ENCODE peak calls at places on chromosomes 6 and 20, in ten cellular contexts. One of them, this sample, is unnamed. For H3K4me1, the result is how much of the 10 kb centered on the place peaks cover.

GRCh38 chr6:130503146-130503545 is 137.3 kb downstream of the TMEM200A start:
- DNase-seq in heart right ventricle: no peak
- DNase-seq in HepG2: no peak
- DNase-seq in lower lobe of right lung: no peak
- DNase-seq in stomach: no peak
- DNase-seq in IMR-90: peak
- DNase-seq in MM.1S: no peak
- DNase-seq in tibial nerve: no peak
- DNase-seq in transverse colon: no peak
- DNase-seq in tibial artery: no peak
- DNase-seq in this sample: no peak

GRCh38 chr20:46084805-46085792 is 4.7 kb downstream of the NCOA5 start:
- DNase-seq in heart right ventricle: no peak
- DNase-seq in HepG2: peak
- DNase-seq in lower lobe of right lung: no peak
- DNase-seq in stomach: peak
- DNase-seq in IMR-90: peak
- DNase-seq in MM.1S: no peak
- DNase-seq in tibial nerve: no peak
- DNase-seq in transverse colon: peak
- DNase-seq in tibial artery: no peak
- DNase-seq in this sample: no peak

GRCh38 chr6:113825776-113826175 is 31.4 kb upstream of the MARCKS start:
- DNase-seq in heart right ventricle: peak
- DNase-seq in HepG2: no peak
- DNase-seq in lower lobe of right lung: peak
- DNase-seq in stomach: peak
- DNase-seq in IMR-90: peak
- DNase-seq in MM.1S: no peak
- DNase-seq in tibial nerve: peak
- DNase-seq in transverse colon: peak
- DNase-seq in tibial artery: peak
- DNase-seq in this sample: peak

GRCh38 chr20:39333211-39333610 is 371.1 kb downstream of the DHX35 start:
- DNase-seq in heart right ventricle: no peak
- DNase-seq in HepG2: no peak
- DNase-seq in lower lobe of right lung: no peak
- DNase-seq in stomach: no peak
- DNase-seq in IMR-90: no peak
- DNase-seq in MM.1S: no peak
- DNase-seq in tibial nerve: no peak
- DNase-seq in transverse colon: no peak
- DNase-seq in tibial artery: no peak
- DNase-seq in this sample: no peak

GRCh38 chr6:15800821-15801617 is 138.2 kb upstream of the DTNBP1 start:
- DNase-seq in heart right ventricle: no peak
- DNase-seq in HepG2: no peak
- DNase-seq in lower lobe of right lung: no peak
- DNase-seq in stomach: no peak
- DNase-seq in IMR-90: no peak
- DNase-seq in MM.1S: no peak
- DNase-seq in tibial nerve: no peak
- DNase-seq in transverse colon: no peak
- DNase-seq in tibial artery: no peak
- DNase-seq in this sample: no peak

GRCh38 chr6:26520840-26521484 is 17.2 kb upstream of the HMGN4 start:
- DNase-seq in heart right ventricle: peak
- DNase-seq in HepG2: peak
- DNase-seq in lower lobe of right lung: peak
- DNase-seq in stomach: peak
- DNase-seq in IMR-90: peak
- DNase-seq in MM.1S: peak
- DNase-seq in tibial nerve: peak
- DNase-seq in transverse colon: peak
- DNase-seq in tibial artery: peak
- DNase-seq in this sample: peak

GRCh38 chr20:46401478-46401860 is 4.9 kb downstream of the ELMO2 start:
- DNase-seq in heart right ventricle: no peak
- DNase-seq in HepG2: no peak
- DNase-seq in lower lobe of right lung: no peak
- DNase-seq in stomach: no peak
- DNase-seq in IMR-90: no peak
- DNase-seq in MM.1S: peak
- DNase-seq in tibial nerve: no peak
- DNase-seq in transverse colon: no peak
- DNase-seq in tibial artery: no peak
- DNase-seq in this sample: no peak

GRCh38 chr6:103783344-103783743 is 1076.4 kb downstream of the HACE1 start:
- DNase-seq in heart right ventricle: no peak
- DNase-seq in HepG2: no peak
- DNase-seq in lower lobe of right lung: no peak
- DNase-seq in stomach: peak
- DNase-seq in IMR-90: no peak
- DNase-seq in MM.1S: peak
- DNase-seq in tibial nerve: no peak
- DNase-seq in transverse colon: no peak
- DNase-seq in tibial artery: no peak
- DNase-seq in this sample: no peak

GRCh38 chr20:37692447-37693166 is 1.2 kb upstream of the CTNNBL1 start:
- DNase-seq in heart right ventricle: no peak
- DNase-seq in HepG2: no peak
- DNase-seq in lower lobe of right lung: no peak
- DNase-seq in stomach: no peak
- DNase-seq in IMR-90: no peak
- DNase-seq in MM.1S: no peak
- DNase-seq in tibial nerve: no peak
- DNase-seq in transverse colon: no peak
- DNase-seq in tibial artery: no peak
- DNase-seq in this sample: no peak

GRCh38 chr20:37690626-37691369 is 3.0 kb upstream of the CTNNBL1 start:
- DNase-seq in heart right ventricle: no peak
- DNase-seq in HepG2: no peak
- DNase-seq in lower lobe of right lung: no peak
- DNase-seq in stomach: no peak
- DNase-seq in IMR-90: no peak
- DNase-seq in MM.1S: no peak
- DNase-seq in tibial nerve: no peak
- DNase-seq in transverse colon: no peak
- DNase-seq in tibial artery: no peak
- DNase-seq in this sample: no peak

GRCh38 chr20:37695684-37696342 is 2.0 kb downstream of the CTNNBL1 start:
- DNase-seq in heart right ventricle: no peak
- DNase-seq in HepG2: no peak
- DNase-seq in lower lobe of right lung: no peak
- DNase-seq in stomach: no peak
- DNase-seq in IMR-90: no peak
- DNase-seq in MM.1S: no peak
- DNase-seq in tibial nerve: no peak
- DNase-seq in transverse colon: no peak
- DNase-seq in tibial artery: no peak
- DNase-seq in this sample: no peak

GRCh38 chr20:37693203-37693602 is 627 bp upstream of the CTNNBL1 start:
- DNase-seq in heart right ventricle: no peak
- DNase-seq in HepG2: no peak
- DNase-seq in lower lobe of right lung: no peak
- DNase-seq in stomach: no peak
- DNase-seq in IMR-90: no peak
- DNase-seq in MM.1S: no peak
- DNase-seq in tibial nerve: no peak
- DNase-seq in transverse colon: no peak
- DNase-seq in tibial artery: no peak
- DNase-seq in this sample: no peak

DNA sequence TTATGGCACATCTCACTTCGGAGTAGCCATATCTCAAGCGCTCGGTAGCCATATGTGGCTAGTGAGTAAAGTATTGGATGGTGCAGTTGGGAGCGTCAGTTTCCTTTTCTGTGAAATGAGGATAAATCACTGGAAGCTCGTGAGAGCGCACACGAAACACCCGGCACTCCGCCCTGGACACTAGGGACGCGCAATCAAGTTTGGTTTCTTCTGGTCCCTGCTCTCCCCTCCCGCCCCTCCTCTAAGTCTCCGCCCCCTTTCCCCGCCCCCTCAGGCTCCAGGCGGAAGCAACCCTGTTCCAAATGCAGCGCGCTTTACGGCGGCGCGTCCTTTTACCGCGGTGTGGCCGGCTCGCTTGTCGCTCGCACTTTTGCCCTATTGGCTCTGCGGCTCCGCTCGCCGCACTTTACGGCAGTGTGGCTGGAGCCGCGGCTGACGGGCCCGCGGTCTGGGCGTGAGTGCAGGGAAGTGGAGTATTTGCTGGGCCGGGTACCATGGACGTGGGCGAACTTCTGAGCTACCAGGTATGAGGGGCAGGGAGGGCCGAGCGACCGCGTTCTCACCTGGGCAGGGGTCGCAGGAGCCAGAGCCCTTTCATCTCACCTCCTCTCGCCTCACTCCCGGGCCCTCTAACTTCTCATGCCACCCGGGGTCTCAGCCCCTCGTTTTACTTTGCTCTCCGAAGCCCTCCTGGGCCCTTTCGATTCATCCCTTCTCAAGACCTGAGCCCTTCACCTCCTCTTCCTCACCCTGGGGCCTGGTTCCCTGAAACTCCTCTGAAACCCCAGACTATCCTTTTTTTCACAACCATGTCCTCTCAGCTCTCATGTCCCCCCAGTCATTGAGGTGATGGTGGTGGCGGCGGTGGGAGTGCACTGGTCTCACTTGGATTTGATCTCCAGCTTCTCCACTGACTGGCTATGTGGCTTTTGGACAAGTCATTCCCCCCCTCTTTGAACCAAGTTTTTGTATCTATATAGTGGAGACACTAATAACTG is at the start of gene CTNNBL1:
- DNase-seq in heart right ventricle: peak
- DNase-seq in HepG2: peak
- DNase-seq in lower lobe of right lung: peak
- DNase-seq in stomach: peak
- DNase-seq in IMR-90: peak
- DNase-seq in MM.1S: peak
- DNase-seq in tibial nerve: peak
- DNase-seq in transverse colon: peak
- DNase-seq in tibial artery: peak
- DNase-seq in this sample: peak
- H3K27ac ChIP-seq in heart right ventricle: peak
- H3K27ac ChIP-seq in HepG2: peak
- H3K27ac ChIP-seq in lower lobe of right lung: peak
- H3K27ac ChIP-seq in stomach: peak
- H3K27ac ChIP-seq in IMR-90: peak
- H3K27ac ChIP-seq in MM.1S: no peak
- H3K27ac ChIP-seq in tibial nerve: no peak
- H3K27ac ChIP-seq in transverse colon: peak
- H3K27ac ChIP-seq in tibial artery: peak
- H3K27ac ChIP-seq in this sample: peak

GRCh38 chr20:23097636-23098580 is 11.8 kb upstream of the CD93 start:
- DNase-seq in heart right ventricle: no peak
- DNase-seq in HepG2: no peak
- DNase-seq in lower lobe of right lung: no peak
- DNase-seq in stomach: no peak
- DNase-seq in IMR-90: no peak
- DNase-seq in MM.1S: no peak
- DNase-seq in tibial nerve: no peak
- DNase-seq in transverse colon: no peak
- DNase-seq in tibial artery: no peak
- DNase-seq in this sample: no peak

GRCh38 chr20:23101696-23102095 is 15.6 kb upstream of the CD93 start:
- DNase-seq in heart right ventricle: no peak
- DNase-seq in HepG2: no peak
- DNase-seq in lower lobe of right lung: no peak
- DNase-seq in stomach: no peak
- DNase-seq in IMR-90: no peak
- DNase-seq in MM.1S: no peak
- DNase-seq in tibial nerve: no peak
- DNase-seq in transverse colon: no peak
- DNase-seq in tibial artery: no peak
- DNase-seq in this sample: no peak

GRCh38 chr20:23100754-23101107 is 14.6 kb upstream of the CD93 start:
- DNase-seq in heart right ventricle: no peak
- DNase-seq in HepG2: no peak
- DNase-seq in lower lobe of right lung: no peak
- DNase-seq in stomach: no peak
- DNase-seq in IMR-90: no peak
- DNase-seq in MM.1S: no peak
- DNase-seq in tibial nerve: no peak
- DNase-seq in transverse colon: no peak
- DNase-seq in tibial artery: no peak
- DNase-seq in this sample: no peak

GRCh38 chr20:23096986-23097520 is 10.9 kb upstream of the CD93 start:
- DNase-seq in heart right ventricle: no peak
- DNase-seq in HepG2: no peak
- DNase-seq in lower lobe of right lung: no peak
- DNase-seq in stomach: no peak
- DNase-seq in IMR-90: no peak
- DNase-seq in MM.1S: no peak
- DNase-seq in tibial nerve: no peak
- DNase-seq in transverse colon: no peak
- DNase-seq in tibial artery: no peak
- DNase-seq in this sample: no peak

GRCh38 chr20:23100021-23100753 is 14.1 kb upstream of the CD93 start:
- DNase-seq in heart right ventricle: no peak
- DNase-seq in HepG2: no peak
- DNase-seq in lower lobe of right lung: no peak
- DNase-seq in stomach: no peak
- DNase-seq in IMR-90: no peak
- DNase-seq in MM.1S: no peak
- DNase-seq in tibial nerve: no peak
- DNase-seq in transverse colon: no peak
- DNase-seq in tibial artery: no peak
- DNase-seq in this sample: no peak
- H3K4me1 ChIP-seq in heart right ventricle: under half
- H3K4me1 ChIP-seq in HepG2: under half
- H3K4me1 ChIP-seq in lower lobe of right lung: under half
- H3K4me1 ChIP-seq in stomach: under half
- H3K4me1 ChIP-seq in IMR-90: under half
- H3K4me1 ChIP-seq in MM.1S: under half
- H3K4me1 ChIP-seq in tibial nerve: under half
- H3K4me1 ChIP-seq in transverse colon: under half
- H3K4me1 ChIP-seq in tibial artery: under half
- H3K4me1 ChIP-seq in this sample: under half

DNA sequence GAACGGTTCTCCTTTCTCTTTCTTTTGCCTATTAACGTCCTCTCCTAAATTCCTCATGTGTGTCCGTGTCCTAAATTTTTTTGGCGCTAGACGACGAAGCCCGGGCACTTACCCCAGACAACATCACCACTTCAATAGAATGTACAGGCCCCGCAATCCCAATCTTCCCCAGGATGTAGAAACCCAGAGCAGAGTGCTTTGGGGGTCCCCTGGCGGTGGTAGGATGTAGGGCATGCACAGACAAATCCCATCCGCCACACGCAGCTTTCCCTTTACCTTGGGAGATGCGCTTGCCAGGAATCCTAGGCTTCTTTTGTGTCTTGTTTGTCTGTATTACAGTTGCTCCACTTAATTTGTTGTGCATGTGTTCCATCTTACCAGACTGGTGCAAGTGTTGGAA is 417.3 kb upstream of the ARID1B start:
- DNase-seq in heart right ventricle: no peak
- DNase-seq in HepG2: peak
- DNase-seq in lower lobe of right lung: no peak
- DNase-seq in stomach: no peak
- DNase-seq in IMR-90: no peak
- DNase-seq in MM.1S: no peak
- DNase-seq in tibial nerve: no peak
- DNase-seq in transverse colon: no peak
- DNase-seq in tibial artery: no peak
- DNase-seq in this sample: no peak
- TF ChIP-seq CTCF in heart right ventricle: no peak
- TF ChIP-seq CTCF in HepG2: peak
- TF ChIP-seq CTCF in lower lobe of right lung: no peak
- TF ChIP-seq CTCF in stomach: no peak
- TF ChIP-seq CTCF in IMR-90: no peak
- TF ChIP-seq CTCF in MM.1S: peak
- TF ChIP-seq CTCF in tibial nerve: no peak
- TF ChIP-seq CTCF in transverse colon: no peak
- TF ChIP-seq CTCF in tibial artery: no peak
- TF ChIP-seq CTCF in this sample: no peak

GRCh38 chr20:37282558-37282957 is 6.9 kb upstream of the MANBAL start:
- DNase-seq in heart right ventricle: no peak
- DNase-seq in HepG2: no peak
- DNase-seq in lower lobe of right lung: no peak
- DNase-seq in stomach: no peak
- DNase-seq in IMR-90: peak
- DNase-seq in MM.1S: no peak
- DNase-seq in tibial nerve: no peak
- DNase-seq in transverse colon: peak
- DNase-seq in tibial artery: no peak
- DNase-seq in this sample: no peak
- H3K27ac ChIP-seq in heart right ventricle: no peak
- H3K27ac ChIP-seq in HepG2: no peak
- H3K27ac ChIP-seq in lower lobe of right lung: no peak
- H3K27ac ChIP-seq in stomach: no peak
- H3K27ac ChIP-seq in IMR-90: no peak
- H3K27ac ChIP-seq in MM.1S: no peak
- H3K27ac ChIP-seq in tibial nerve: no peak
- H3K27ac ChIP-seq in transverse colon: no peak
- H3K27ac ChIP-seq in tibial artery: no peak
- H3K27ac ChIP-seq in this sample: no peak